ENCODE peak calls at places on chromosomes 7 and 10, in six cellular contexts. Q is colonic mucosa; X is GM23338; D is heart left ventricle; V is CD4-positive, CD25-positive, alpha-beta regulatory T cell; W is iPS DF 6.9. S is an unnamed sample.

GRCh38 chr10:127196955-127197432 is 603 bp upstream of the INSYN2A start:
- DNase-seq in D (no peak), Q (no peak), X (no peak), W (no peak), V (no peak), S (no peak)

GRCh38 chr10:95650232-95650631 is 6.3 kb downstream of the ALDH18A1 start:
- DNase-seq in W (no peak), D (no peak), Q (no peak), V (no peak), X (peak; percentile 42), S (no peak)

GRCh38 chr7:38658916-38659315 is 27.7 kb upstream of the AMPH start:
- DNase-seq in W (no peak), V (no peak), X (no peak), Q (no peak), D (no peak), S (no peak)

GRCh38 chr10:120423350-120424197 is 33.5 kb upstream of the PLPP4 start:
- DNase-seq in Q (peak; percentile 35), V (no peak), W (no peak), X (peak; percentile 71), D (no peak), S (peak; percentile 64)

GRCh38 chr10:26780793-26781601 is 79.8 kb downstream of the ABI1 start:
- DNase-seq in X (peak; percentile 73), W (no peak), Q (no peak), D (no peak), V (no peak), S (no peak)

GRCh38 chr7:37113661-37114355 is 334.9 kb downstream of the ELMO1 start:
- DNase-seq in V (no peak), D (no peak), Q (no peak), X (no peak), W (no peak), S (no peak)

GRCh38 chr7:40827217-40828085 is 692.6 kb downstream of the SUGCT start:
- DNase-seq in Q (no peak), D (no peak), W (no peak), V (no peak), X (peak; percentile 16), S (no peak)

GRCh38 chr7:150631866-150632864 is at the start of gene GIMAP6:
- DNase-seq in X (no peak), Q (no peak), W (no peak), V (peak; percentile 37), D (peak; percentile 45), S (no peak)

GRCh38 chr10:5656737-5657579 is 9.4 kb downstream of the ASB13 start:
- DNase-seq in D (no peak), Q (no peak), V (peak; percentile 14), X (no peak), W (no peak), S (no peak)

GRCh38 chr10:99854860-99855259 is 72.4 kb downstream of the ABCC2 start:
- DNase-seq in D (no peak), Q (no peak), X (peak; percentile 69), V (no peak), W (no peak), S (peak; percentile 88)

GRCh38 chr7:19665399-19666008 is 43.3 kb downstream of the POLR1F start:
- DNase-seq in W (no peak), V (peak; percentile 20), X (peak; percentile 51), D (no peak), Q (no peak), S (peak; percentile 55)

GRCh38 chr7:128030999-128031681 is at the start of gene LRRC4:
- DNase-seq in V (peak; percentile 11), X (peak; percentile 81), D (peak; percentile 43), Q (peak; percentile 39), W (no peak), S (peak; percentile 61)

DNA sequence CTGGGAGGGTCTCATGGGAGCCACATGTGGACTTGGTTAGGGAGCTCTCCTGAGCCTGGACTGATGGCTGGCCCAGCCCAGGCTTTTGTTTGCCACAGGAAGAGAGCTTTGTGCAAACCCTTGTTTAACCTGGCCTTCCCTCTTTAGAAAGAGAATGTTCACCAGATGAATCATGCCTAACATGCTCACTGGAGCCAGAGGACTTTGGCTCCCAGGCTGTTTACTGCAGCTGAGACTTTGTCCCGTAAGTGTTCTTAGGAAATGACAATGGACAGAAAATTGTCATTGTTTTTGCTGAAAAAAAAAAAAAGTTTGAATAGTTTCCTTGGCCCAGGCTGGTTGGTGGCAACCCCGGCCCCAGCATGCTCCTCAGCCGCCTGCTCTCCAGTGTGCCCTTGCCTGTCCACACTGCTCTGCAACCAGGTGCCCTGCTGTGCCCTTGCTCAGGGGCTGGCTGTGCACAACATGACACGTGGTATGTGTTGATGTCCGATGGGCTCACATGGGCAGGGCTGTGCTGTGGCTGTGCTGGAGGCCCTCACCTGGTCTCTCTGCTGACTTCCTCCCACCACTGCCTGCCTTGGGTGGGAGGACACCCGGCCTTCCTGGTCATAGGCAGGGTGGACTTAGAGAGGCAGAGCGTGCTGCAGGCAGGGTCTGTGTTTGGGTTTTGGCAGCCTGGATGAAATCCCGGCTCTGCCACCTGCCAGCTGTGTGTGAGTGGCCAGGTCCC is 215.3 kb upstream of the ZNF32 start:
- DNase-seq in D (peak; percentile 63), X (no peak), W (no peak), V (no peak), Q (peak; percentile 49), S (no peak)
- H3K4me1 ChIP-seq in D (peaks cover 35% of the 10 kb centered on the region), X (no peaks in the 10 kb centered on the region), W (no peaks in the 10 kb centered on the region), V (no peaks in the 10 kb centered on the region), Q (peaks cover 5% of the 10 kb centered on the region), S (no peaks in the 10 kb centered on the region)

GRCh38 chr7:135666156-135666555 is 3.8 kb downstream of the STMP1 start:
- DNase-seq in D (no peak), V (no peak), X (no peak), Q (no peak), W (no peak), S (no peak)
- H3K4me1 ChIP-seq in D (peaks cover 51% of the 10 kb centered on the region), V (peaks cover 37% of the 10 kb centered on the region), X (peaks cover 6% of the 10 kb centered on the region), Q (no peaks in the 10 kb centered on the region), W (no peaks in the 10 kb centered on the region), S (peaks cover 29% of the 10 kb centered on the region)

GRCh38 chr10:102402512-102402896 is 7.0 kb downstream of the NFKB2 start:
- DNase-seq in X (no peak), Q (no peak), W (no peak), V (no peak), D (no peak), S (no peak)

GRCh38 chr10:102405632-102406031 is 10.1 kb downstream of the NFKB2 start:
- DNase-seq in D (no peak), X (no peak), V (no peak), W (no peak), Q (no peak), S (no peak)

GRCh38 chr10:102403115-102403514 is 7.6 kb downstream of the NFKB2 start:
- DNase-seq in D (no peak), X (no peak), W (no peak), Q (no peak), V (no peak), S (no peak)

GRCh38 chr10:102405108-102405561 is 9.6 kb downstream of the NFKB2 start:
- DNase-seq in X (no peak), W (no peak), Q (no peak), V (no peak), D (no peak), S (no peak)

GRCh38 chr10:102404361-102405107 is 9.0 kb downstream of the NFKB2 start:
- DNase-seq in Q (no peak), D (peak; percentile 20), W (no peak), V (no peak), X (no peak), S (no peak)
- H3K4me1 ChIP-seq in Q (no peaks in the 10 kb centered on the region), D (peaks cover 12% of the 10 kb centered on the region), W (peaks cover 7% of the 10 kb centered on the region), V (peaks cover 21% of the 10 kb centered on the region), X (peaks cover 5% of the 10 kb centered on the region), S (peaks cover 2% of the 10 kb centered on the region)

GRCh38 chr10:82308641-82309040 is 433.6 kb downstream of the NRG3 start:
- DNase-seq in W (no peak), V (no peak), X (no peak), Q (no peak), D (no peak), S (no peak)
- H3K4me1 ChIP-seq in W (no peaks in the 10 kb centered on the region), V (no peaks in the 10 kb centered on the region), X (no peaks in the 10 kb centered on the region), Q (no peaks in the 10 kb centered on the region), D (no peaks in the 10 kb centered on the region), S (no peaks in the 10 kb centered on the region)

DNA sequence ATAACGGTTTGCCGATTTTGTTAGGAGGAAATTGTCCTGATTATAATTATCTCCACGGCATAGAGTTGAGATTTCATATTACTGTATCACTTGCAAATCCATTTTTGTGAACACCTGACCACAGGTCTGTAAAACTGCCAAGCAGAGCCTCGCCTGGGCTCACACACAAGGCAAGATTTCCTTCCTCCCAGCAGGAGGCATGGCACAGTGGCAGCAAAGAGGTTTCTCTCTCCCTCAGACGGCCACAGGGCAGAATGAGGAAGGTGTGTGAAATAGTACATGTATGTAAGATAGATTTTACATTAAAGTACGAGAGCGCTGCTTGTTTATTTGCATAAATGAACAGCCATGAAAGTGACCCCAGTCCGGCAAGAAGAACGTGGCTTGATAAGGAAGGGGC is 130.1 kb downstream of the CELF2 start:
- DNase-seq in Q (no peak), X (peak; percentile 34), W (no peak), V (no peak), D (peak; percentile 59), S (no peak)
- H3K4me1 ChIP-seq in Q (peaks cover 10% of the 10 kb centered on the region), X (peaks cover 66% of the 10 kb centered on the region), W (peaks cover 4% of the 10 kb centered on the region), V (peaks cover 90% of the 10 kb centered on the region), D (peaks cover 70% of the 10 kb centered on the region), S (peaks cover 59% of the 10 kb centered on the region)

DNA sequence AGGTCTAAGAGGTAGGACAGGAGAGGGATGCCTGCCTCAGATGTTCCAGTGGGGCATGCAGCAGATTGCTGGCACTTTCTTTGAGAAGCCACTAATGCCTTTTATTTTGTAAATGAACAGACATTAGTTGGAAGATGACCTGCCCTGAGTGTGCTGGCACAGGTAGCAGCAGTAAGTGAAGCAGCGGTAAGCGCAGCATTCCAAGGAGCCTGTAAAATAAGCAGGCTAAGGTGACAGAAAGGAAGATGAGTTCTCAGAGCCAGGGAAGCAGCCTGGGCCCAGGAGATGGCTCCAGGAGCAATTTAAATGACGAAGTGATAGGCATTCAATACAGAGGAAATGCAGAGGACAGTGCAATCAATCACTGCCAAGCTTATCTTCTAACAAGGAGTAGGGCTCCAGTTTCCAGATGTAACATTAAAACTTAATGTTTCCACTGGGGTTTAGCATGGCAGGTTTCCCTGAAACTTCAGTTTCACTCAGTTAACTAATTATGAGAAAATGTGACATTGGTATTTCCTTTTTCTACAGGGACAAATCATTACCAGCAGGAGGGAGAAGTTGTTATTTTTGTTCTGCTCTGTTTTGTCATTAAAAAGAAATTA is 96.4 kb upstream of the PTN start:
- DNase-seq in X (peak; percentile 32), W (no peak), Q (no peak), D (no peak), V (no peak), S (no peak)
- H3K4me1 ChIP-seq in X (no peaks in the 10 kb centered on the region), W (no peaks in the 10 kb centered on the region), Q (no peaks in the 10 kb centered on the region), D (no peaks in the 10 kb centered on the region), V (no peaks in the 10 kb centered on the region), S (peaks cover 33% of the 10 kb centered on the region)

GRCh38 chr10:79320785-79321493 is 26.3 kb upstream of the PPIF start:
- DNase-seq in V (no peak), Q (no peak), W (no peak), D (peak; percentile 17), X (no peak), S (peak; percentile 65)
- H3K4me1 ChIP-seq in V (peaks cover 71% of the 10 kb centered on the region), Q (peaks cover 7% of the 10 kb centered on the region), W (peaks cover 10% of the 10 kb centered on the region), D (peaks cover 15% of the 10 kb centered on the region), X (peaks cover 18% of the 10 kb centered on the region), S (no peaks in the 10 kb centered on the region)